ENCODE peak calls at places on chromosomes 2 and 18, in seven cellular contexts. Y, C, E, O, N, H and J are unnamed samples.

GRCh38 chr18:24685232-24685959 is 225.0 kb downstream of the HRH4 start:
- DNase-seq in N (no peak), Y (no peak), C (no peak), E (no peak), O (no peak), H (no peak), J (no peak)

GRCh38 chr2:98908909-98909308 is 27.1 kb downstream of the CRACDL start:
- DNase-seq in H (peak; percentile 59), E (peak; percentile 65), Y (no peak), O (no peak), C (no peak), N (no peak), J (no peak)

GRCh38 chr18:79797518-79798345 is at the start of gene KCNG2:
- DNase-seq in Y (peak; percentile 34), H (no peak), C (no peak), N (no peak), E (no peak), O (no peak), J (no peak)

GRCh38 chr2:65326276-65326675 is 98.6 kb downstream of the ACTR2 start:
- DNase-seq in E (no peak), H (no peak), C (no peak), O (no peak), Y (no peak), N (no peak), J (peak; percentile 76)

GRCh38 chr2:136932700-136933099 is 167.4 kb downstream of the THSD7B start:
- DNase-seq in N (no peak), E (no peak), C (no peak), H (peak; percentile 45), Y (peak; percentile 24), O (no peak), J (no peak)

GRCh38 chr2:89848114-89848513 is 1156.6 kb downstream of the RPIA start:
- DNase-seq in Y (no peak), H (no peak), O (no peak), C (no peak), E (no peak), N (no peak), J (no peak)

GRCh38 chr2:236215196-236215595 is 47.0 kb upstream of the GBX2 start:
- DNase-seq in Y (no peak), E (no peak), H (no peak), N (no peak), C (no peak), O (no peak), J (no peak)

GRCh38 chr2:158009425-158009824 is 92.3 kb upstream of the UPP2 start:
- DNase-seq in Y (no peak), O (no peak), E (no peak), N (no peak), C (no peak), H (no peak), J (no peak)

GRCh38 chr2:206856474-206856873 is 82.8 kb upstream of the CPO start:
- DNase-seq in N (no peak), C (peak; percentile 5), H (peak; percentile 73), O (no peak), E (peak; percentile 75), Y (no peak), J (no peak)

GRCh38 chr2:69559696-69560482 is 83.7 kb downstream of the AAK1 start:
- DNase-seq in H (peak; percentile 41), E (peak; percentile 66), O (no peak), N (no peak), C (peak; percentile 27), Y (peak; percentile 35), J (peak; percentile 30)

GRCh38 chr2:29011650-29012060 is 30.6 kb downstream of the TOGARAM2 start:
- DNase-seq in C (no peak), Y (no peak), N (no peak), O (peak; percentile 16), H (no peak), E (no peak), J (peak; percentile 40)

GRCh38 chr18:58862851-58863538 is 1.7 kb upstream of the ZNF532 start:
- DNase-seq in Y (peak; percentile 82), C (no peak), H (no peak), N (peak; percentile 52), E (peak; percentile 63), O (no peak), J (no peak)

GRCh38 chr2:239934571-239935171 is 90.5 kb downstream of the NDUFA10 start:
- DNase-seq in E (peak; percentile 44), C (no peak), H (peak; percentile 71), O (peak; percentile 26), Y (peak; percentile 70), N (peak; percentile 79), J (peak; percentile 7)

GRCh38 chr18:79952996-79953559 is 1.6 kb upstream of the SLC66A2 start:
- DNase-seq in Y (no peak), E (no peak), C (no peak), O (no peak), N (no peak), H (no peak), J (peak; percentile 30)

GRCh38 chr2:113791697-113792590 is 35.5 kb upstream of the SLC35F5 start:
- DNase-seq in Y (no peak), O (no peak), H (peak; percentile 2), E (no peak), N (no peak), C (no peak), J (no peak)

GRCh38 chr18:35504996-35505395 is 7.2 kb upstream of the INO80C start:
- DNase-seq in N (no peak), C (no peak), H (no peak), Y (no peak), E (no peak), O (no peak), J (no peak)

GRCh38 chr18:38654966-38655365 is 1089.4 kb upstream of the CELF4 start:
- DNase-seq in H (no peak), Y (no peak), C (no peak), O (no peak), N (no peak), E (no peak), J (no peak)

GRCh38 chr2:228675042-228675441 is 493.6 kb upstream of the SPHKAP start:
- DNase-seq in C (peak; percentile 32), E (peak; percentile 66), O (no peak), Y (no peak), H (peak; percentile 48), N (no peak), J (no peak)

GRCh38 chr2:119721904-119722303 is 37.8 kb upstream of the PTPN4 start:
- DNase-seq in E (no peak), O (no peak), H (no peak), N (no peak), Y (no peak), C (no peak), J (no peak)

GRCh38 chr2:34030273-34030672 is 431.2 kb upstream of the FAM98A start:
- DNase-seq in Y (no peak), N (no peak), E (no peak), O (no peak), C (no peak), H (no peak), J (no peak)

GRCh38 chr2:60549250-60550150 is 4.0 kb downstream of the BCL11A start:
- DNase-seq in O (no peak), C (no peak), Y (no peak), E (peak; percentile 51), N (no peak), H (no peak), J (no peak)

GRCh38 chr2:230915297-230915696 is 9.7 kb downstream of the GPR55 start:
- DNase-seq in C (no peak), O (no peak), N (no peak), Y (no peak), E (no peak), H (no peak), J (no peak)

GRCh38 chr2:241810304-241811208 is 1.6 kb downstream of the NEU4 start:
- DNase-seq in O (no peak), Y (no peak), N (peak; percentile 79), E (no peak), C (no peak), H (no peak), J (no peak)

GRCh38 chr2:235812185-235812670 is 318.4 kb downstream of the AGAP1 start:
- DNase-seq in Y (no peak), O (no peak), E (no peak), N (no peak), H (no peak), C (no peak), J (no peak)